ENCODE peak calls at places on chromosome 1, in seven cellular contexts. X is T-helper 9 cell, P is GM13977, T is activated T-cell treated with anti-CD3 and anti-CD28 coated beads for 24 hours, F is IMR-90, K is stomach, Q is islet precursor cell. W is an unnamed sample.

GRCh38 chr1:153432874-153433681 is 16.8 kb downstream of the S100A7A start:
- DNase-seq in X (no peak), P (no peak), T (no peak), F (no peak), K (no peak), Q (peak; percentile 54), W (no peak)

GRCh38 chr1:16625497-16626408 is 12.4 kb upstream of the NBPF1 start:
- DNase-seq in X (no peak), P (peak; percentile 65), T (no peak), F (no peak), K (peak; percentile 45), Q (peak; percentile 77), W (no peak)

GRCh38 chr1:218739426-218739825 is 394.3 kb downstream of the TGFB2 start:
- DNase-seq in X (no peak), P (no peak), T (no peak), F (peak; percentile 58), K (no peak), Q (no peak), W (no peak)

GRCh38 chr1:227748496-227749182 is 13.4 kb downstream of the SNAP47 start:
- DNase-seq in X (peak; percentile 24), P (no peak), T (no peak), F (no peak), K (no peak), Q (no peak), W (no peak)

GRCh38 chr1:6785721-6786505 is 659 bp downstream of the CAMTA1 start:
- DNase-seq in X (peak; percentile 41), P (peak; percentile 87), T (peak; percentile 23), F (peak; percentile 15), K (peak; percentile 38), Q (peak; percentile 62), W (peak; percentile 36)

GRCh38 chr1:214686497-214686896 is 83.5 kb downstream of the CENPF start:
- DNase-seq in X (no peak), P (no peak), T (no peak), F (no peak), K (no peak), Q (no peak), W (no peak)

GRCh38 chr1:13813398-13814012 is 113.5 kb downstream of the PRDM2 start:
- DNase-seq in X (peak; percentile 65), P (peak; percentile 51), T (peak; percentile 34), F (no peak), K (no peak), Q (peak; percentile 77), W (no peak)

GRCh38 chr1:193926956-193927355 is 740.5 kb upstream of the B3GALT2 start:
- DNase-seq in X (no peak), P (no peak), T (no peak), F (no peak), K (no peak), Q (no peak), W (no peak)

GRCh38 chr1:42876009-42876408 is 29.6 kb downstream of the ZNF691 start:
- DNase-seq in X (no peak), P (no peak), T (no peak), F (no peak), K (no peak), Q (no peak), W (no peak)

GRCh38 chr1:9382923-9383491 is 90.3 kb downstream of the SPSB1 start:
- DNase-seq in X (no peak), P (no peak), T (no peak), F (no peak), K (no peak), Q (no peak), W (no peak)

GRCh38 chr1:25616932-25617625 is 488 bp downstream of the MAN1C1 start:
- DNase-seq in X (peak; percentile 21), P (no peak), T (no peak), F (no peak), K (no peak), Q (no peak), W (no peak)

GRCh38 chr1:156258859-156259258 is 11.0 kb upstream of the PAQR6 start:
- DNase-seq in X (no peak), P (no peak), T (no peak), F (no peak), K (no peak), Q (no peak), W (no peak)

GRCh38 chr1:155078496-155079209 is at the start of gene EFNA3:
- DNase-seq in X (peak; percentile 59), P (peak; percentile 92), T (peak; percentile 54), F (peak; percentile 42), K (peak; percentile 75), Q (peak; percentile 77), W (no peak)

GRCh38 chr1:97137862-97138514 is 416.4 kb downstream of the PTBP2 start:
- DNase-seq in X (no peak), P (peak; percentile 24), T (peak; percentile 1), F (peak; percentile 78), K (no peak), Q (peak; percentile 59), W (peak; percentile 6)

GRCh38 chr1:178875936-178876335 is 5.1 kb upstream of the ANGPTL1 start:
- DNase-seq in X (no peak), P (no peak), T (no peak), F (no peak), K (no peak), Q (no peak), W (no peak)

GRCh38 chr1:199073166-199073565 is 434.3 kb downstream of the PTPRC start:
- DNase-seq in X (no peak), P (no peak), T (no peak), F (no peak), K (no peak), Q (no peak), W (no peak)

GRCh38 chr1:9107156-9107555 is 21.7 kb downstream of the GPR157 start:
- DNase-seq in X (no peak), P (no peak), T (no peak), F (no peak), K (no peak), Q (no peak), W (no peak)

GRCh38 chr1:48869116-48869893 is 92.6 kb upstream of the BEND5 start:
- DNase-seq in X (no peak), P (no peak), T (no peak), F (no peak), K (no peak), Q (no peak), W (no peak)

GRCh38 chr1:36366091-36366661 is 19.5 kb downstream of the STK40 start:
- DNase-seq in X (peak; percentile 29), P (no peak), T (peak; percentile 25), F (peak; percentile 75), K (no peak), Q (peak; percentile 72), W (no peak)

GRCh38 chr1:185244015-185244747 is 72.9 kb downstream of the IVNS1ABP start:
- DNase-seq in X (no peak), P (no peak), T (peak; percentile 37), F (peak; percentile 94), K (no peak), Q (no peak), W (no peak)

GRCh38 chr1:58852731-58853485 is 69.1 kb upstream of the JUN start:
- DNase-seq in X (no peak), P (no peak), T (no peak), F (no peak), K (no peak), Q (no peak), W (no peak)

GRCh38 chr1:46180082-46180616 is 3.9 kb upstream of the P3R3URF start:
- DNase-seq in X (no peak), P (no peak), T (no peak), F (no peak), K (peak; percentile 86), Q (peak; percentile 91), W (no peak)

GRCh38 chr1:91755176-91755575 is 130.8 kb downstream of the TGFBR3 start:
- DNase-seq in X (no peak), P (no peak), T (no peak), F (peak; percentile 48), K (no peak), Q (no peak), W (no peak)

GRCh38 chr1:218349365-218350021 is 4.4 kb downstream of the TGFB2 start:
- DNase-seq in X (no peak), P (no peak), T (no peak), F (no peak), K (no peak), Q (no peak), W (no peak)

GRCh38 chr1:53552146-53552940 is 93.1 kb downstream of the DMRTB1 start:
- DNase-seq in X (no peak), P (no peak), T (no peak), F (peak; percentile 35), K (no peak), Q (peak; percentile 47), W (no peak)

GRCh38 chr1:167837334-167837733 is 76.6 kb downstream of the ADCY10 start:
- DNase-seq in X (no peak), P (no peak), T (no peak), F (no peak), K (no peak), Q (no peak), W (no peak)

GRCh38 chr1:229263254-229263653 is 7.7 kb upstream of the RAB4A start:
- DNase-seq in X (no peak), P (no peak), T (no peak), F (no peak), K (no peak), Q (no peak), W (no peak)

W was measured in stimulated activated naive B cell treated with anti-CD40 and anti-IgM and Interleukin-4, amounts not matched to agents 10 μg/mL and 1 μg/mL and 100 μg/mL, for 72 hours.